ENCODE peak calls at places on chromosomes 5 and 9, in four cellular contexts. C is lung, E is adrenal gland, Q is mesothelial cell of epicardium. R is an unnamed sample.

GRCh38 chr5:151082976-151083651 is 2.3 kb upstream of the TNIP1 start:
- DNase-seq in Q (no peak), E (no peak), C (peak), R (no peak)

GRCh38 chr9:35714579-35715252 is 17.3 kb downstream of the TLN1 start:
- DNase-seq in Q (no peak), E (no peak), C (no peak), R (no peak)

GRCh38 chr5:143145388-143145787 is 258.1 kb downstream of the NR3C1 start:
- DNase-seq in C (no peak), Q (no peak), E (no peak), R (no peak)

GRCh38 chr9:137056739-137057407 is 3.0 kb upstream of the ENTPD2 start:
- DNase-seq in E (no peak), C (no peak), Q (no peak), R (no peak)

GRCh38 chr5:37198842-37199241 is 50.3 kb downstream of the CPLANE1 start:
- DNase-seq in E (no peak), C (no peak), Q (no peak), R (no peak)

GRCh38 chr5:33068786-33069185 is 357.7 kb downstream of the NPR3 start:
- DNase-seq in C (no peak), E (no peak), Q (no peak), R (no peak)

GRCh38 chr5:20276959-20277263 is 288.9 kb upstream of the CDH18 start:
- DNase-seq in E (no peak), Q (no peak), C (no peak), R (no peak)

GRCh38 chr5:154143121-154143725 is 47.3 kb upstream of the GALNT10 start:
- DNase-seq in Q (no peak), C (peak), E (no peak), R (no peak)

GRCh38 chr5:91272858-91273257 is 110.3 kb downstream of the ARRDC3 start:
- DNase-seq in C (no peak), Q (no peak), E (no peak), R (no peak)

GRCh38 chr5:56106837-56107236 is 112.1 kb upstream of the IL6ST start:
- DNase-seq in C (no peak), Q (no peak), E (no peak), R (no peak)

GRCh38 chr5:10420926-10421325 is 20.8 kb upstream of the ROPN1L start:
- DNase-seq in E (no peak), Q (no peak), C (no peak), R (no peak)

GRCh38 chr5:163350083-163350482 is 87.3 kb upstream of the CCNG1 start:
- DNase-seq in Q (no peak), C (no peak), E (no peak), R (no peak)

GRCh38 chr9:128457207-128457606 is 1.4 kb downstream of the ODF2 start:
- DNase-seq in E (peak), C (no peak), Q (no peak), R (no peak)

GRCh38 chr5:143025376-143025775 is 255.2 kb downstream of the ARHGAP26 start:
- DNase-seq in E (no peak), C (no peak), Q (no peak), R (no peak)

GRCh38 chr5:103774736-103775135 is 212.1 kb upstream of the NUDT12 start:
- DNase-seq in Q (no peak), E (no peak), C (no peak), R (no peak)

GRCh38 chr5:156119692-156120091 is 207.3 kb upstream of the SGCD start:
- DNase-seq in Q (no peak), E (no peak), C (no peak), R (no peak)

GRCh38 chr5:31427013-31427783 is 104.7 kb downstream of the DROSHA start:
- DNase-seq in Q (no peak), E (peak), C (no peak), R (no peak)

GRCh38 chr9:2389404-2389803 is 232.2 kb upstream of the VLDLR start:
- DNase-seq in C (no peak), E (no peak), Q (no peak), R (no peak)

GRCh38 chr5:15533124-15533893 is 33.3 kb downstream of the FBXL7 start:
- DNase-seq in C (no peak), Q (no peak), E (no peak), R (no peak)

GRCh38 chr9:120892177-120892747 is 15.3 kb upstream of the PHF19 start:
- DNase-seq in C (no peak), E (no peak), Q (no peak), R (no peak)

GRCh38 chr5:74544811-74545210 is 95.7 kb downstream of the ENC1 start:
- DNase-seq in E (no peak), C (no peak), Q (no peak), R (no peak)

GRCh38 chr5:6823996-6824395 is 110.8 kb downstream of the TENT4A start:
- DNase-seq in Q (no peak), E (no peak), C (no peak), R (no peak)

GRCh38 chr5:169154660-169155059 is 146.3 kb downstream of the SLIT3 start:
- DNase-seq in Q (no peak), E (no peak), C (no peak), R (no peak)

GRCh38 chr5:66814146-66814991 is 218.2 kb downstream of the MAST4 start:
- DNase-seq in C (no peak), E (peak), Q (peak), R (no peak)

GRCh38 chr5:1888541-1889251 is 6.0 kb upstream of the IRX4 start:
- DNase-seq in C (no peak), Q (no peak), E (no peak), R (no peak)

GRCh38 chr9:32841314-32841713 is 58.0 kb downstream of the TMEM215 start:
- DNase-seq in E (no peak), Q (no peak), C (no peak), R (no peak)
- TF ChIP-seq CTCF in E (no peak), Q (no peak), C (no peak), R (no peak)

DNA sequence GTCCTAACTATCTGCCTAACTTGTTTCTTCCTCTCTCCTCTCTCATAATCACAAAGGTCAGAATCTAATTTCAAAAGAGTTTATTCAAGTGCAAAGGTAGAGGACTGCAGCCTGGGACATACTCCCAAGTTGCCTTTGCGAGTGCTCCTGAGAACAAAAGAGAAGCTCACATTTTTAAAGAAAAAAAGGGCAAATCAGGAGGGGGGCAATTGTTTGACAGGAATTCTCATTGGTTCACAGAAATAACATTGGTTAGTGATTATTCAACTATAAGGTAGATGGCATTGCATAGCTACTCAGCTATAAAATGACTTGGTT is 108.1 kb upstream of the RAI14 start:
- DNase-seq in E (no peak), C (no peak), Q (no peak), R (no peak)
- TF ChIP-seq CTCF in E (no peak), C (no peak), Q (no peak), R (no peak)

GRCh38 chr9:13983607-13984006 is 330.3 kb downstream of the NFIB start:
- DNase-seq in E (no peak), Q (no peak), C (no peak), R (no peak)
- TF ChIP-seq CTCF in E (no peak), Q (no peak), C (no peak), R (no peak)

GRCh38 chr5:172052454-172053236 is 46.2 kb upstream of the FBXW11 start:
- DNase-seq in Q (no peak), C (no peak), E (no peak), R (peak)
- TF ChIP-seq CTCF in Q (no peak), C (no peak), E (peak), R (peak)

GRCh38 chr9:16032799-16033198 is 480.0 kb downstream of the CCDC171 start:
- DNase-seq in E (no peak), Q (no peak), C (no peak), R (no peak)
- TF ChIP-seq CTCF in E (no peak), Q (no peak), C (no peak), R (no peak)

GRCh38 chr5:179065703-179066102 is 5.5 kb downstream of the ZNF354C start:
- DNase-seq in Q (no peak), C (no peak), E (no peak), R (no peak)
- TF ChIP-seq CTCF in Q (no peak), C (no peak), E (no peak), R (no peak)

GRCh38 chr9:93918071-93918470 is 37.1 kb downstream of the BARX1 start:
- DNase-seq in C (no peak), Q (no peak), E (no peak), R (no peak)
- TF ChIP-seq CTCF in C (no peak), Q (no peak), E (no peak), R (no peak)

R was measured in left ventricle myocardium inferior.